ENCODE peak calls at places on chromosomes 12 and 14, in seven cellular contexts. G is neural progenitor cell; N is CD4-positive, CD25-positive, alpha-beta regulatory T cell; V is CD8-positive, alpha-beta T cell; L is mucosa of descending colon; X is HFF-Myc; P is cardiac fibroblast. W is an unnamed sample.

GRCh38 chr14:75491376-75491978 is 30.8 kb upstream of the BATF start:
- DNase-seq in L (no peak), P (no peak), G (no peak), X (no peak), V (no peak), N (no peak), W (no peak)

GRCh38 chr12:44000309-44000952 is 164.6 kb downstream of the TMEM117 start:
- DNase-seq in P (peak; percentile 70), V (peak; percentile 14), G (peak; percentile 84), X (peak; percentile 46), L (peak; percentile 38), N (peak; percentile 53), W (peak; percentile 6)

GRCh38 chr14:96224480-96225096 is 19.9 kb downstream of the BDKRB2 start:
- DNase-seq in V (no peak), N (no peak), G (no peak), X (no peak), P (no peak), L (peak; percentile 69), W (no peak)

GRCh38 chr14:73269729-73270651 is 32.7 kb downstream of the PAPLN start:
- DNase-seq in L (peak; percentile 29), V (no peak), X (no peak), N (no peak), P (peak; percentile 55), G (peak; percentile 53), W (peak; percentile 35)

GRCh38 chr12:108955225-108955835 is 65.5 kb downstream of the SVOP start:
- DNase-seq in N (no peak), L (no peak), P (peak; percentile 39), G (no peak), X (no peak), V (no peak), W (peak; percentile 10)

GRCh38 chr14:57833304-57833703 is 32.6 kb downstream of the SLC35F4 start:
- DNase-seq in G (no peak), P (peak; percentile 62), L (no peak), N (no peak), X (peak; percentile 75), V (no peak), W (peak; percentile 97)

GRCh38 chr12:53670966-53671365 is 4.9 kb downstream of the ATP5MC2 start:
- DNase-seq in N (no peak), X (no peak), P (no peak), G (no peak), L (no peak), V (no peak), W (no peak)

GRCh38 chr14:104882325-104882973 is 17.4 kb downstream of the CEP170B start:
- DNase-seq in X (no peak), V (no peak), L (peak; percentile 88), P (no peak), N (peak; percentile 37), G (peak; percentile 67), W (no peak)

GRCh38 chr12:33795536-33795935 is 226.8 kb upstream of the ALG10 start:
- DNase-seq in P (no peak), V (no peak), L (no peak), G (no peak), X (no peak), N (no peak), W (peak; percentile 24)

GRCh38 chr12:124097681-124098080 is 124.7 kb downstream of the ZNF664 start:
- DNase-seq in P (peak; percentile 19), N (no peak), V (no peak), L (no peak), X (no peak), G (no peak), W (no peak)

GRCh38 chr12:27573972-27574371 is 50.0 kb downstream of the PPFIBP1 start:
- DNase-seq in V (no peak), X (peak; percentile 85), G (no peak), N (no peak), P (peak; percentile 87), L (no peak), W (peak; percentile 98)

GRCh38 chr12:96466939-96467751 is 22.2 kb upstream of the CFAP54 start:
- DNase-seq in P (no peak), X (no peak), V (no peak), N (no peak), G (no peak), L (no peak), W (no peak)

GRCh38 chr14:79363291-79363690 is 848.0 kb downstream of the DIO2 start:
- DNase-seq in V (no peak), P (no peak), N (no peak), X (no peak), L (no peak), G (no peak), W (no peak)

GRCh38 chr12:47818382-47818700 is 1.4 kb downstream of the HDAC7 start:
- DNase-seq in N (peak; percentile 44), X (no peak), V (no peak), P (peak; percentile 36), L (no peak), G (no peak), W (peak; percentile 32)

GRCh38 chr12:83389237-83389996 is 702.7 kb downstream of the TMTC2 start:
- DNase-seq in P (no peak), L (peak; percentile 39), G (peak; percentile 64), V (no peak), N (no peak), X (no peak), W (no peak)

GRCh38 chr12:32240833-32241232 is 134.2 kb downstream of the BICD1 start:
- DNase-seq in X (no peak), P (no peak), V (no peak), G (no peak), N (no peak), L (no peak), W (peak; percentile 54)

GRCh38 chr12:53004178-53004577 is 2.1 kb upstream of the EIF4B start:
- DNase-seq in N (no peak), X (no peak), L (no peak), V (no peak), P (peak; percentile 31), G (peak; percentile 56), W (no peak)

GRCh38 chr14:68409355-68409754 is 383.5 kb downstream of the ZFP36L1 start:
- DNase-seq in L (no peak), X (no peak), V (no peak), G (no peak), P (peak; percentile 43), N (no peak), W (no peak)

GRCh38 chr12:131832393-131833231 is 4.4 kb downstream of the MMP17 start:
- DNase-seq in X (no peak), L (peak; percentile 36), V (no peak), G (no peak), P (peak; percentile 68), N (no peak), W (no peak)

GRCh38 chr12:110247340-110248095 is 33.5 kb upstream of the ATP2A2 start:
- DNase-seq in P (no peak), N (no peak), L (peak; percentile 84), G (no peak), V (no peak), X (no peak), W (no peak)

GRCh38 chr12:14366211-14366762 is 805 bp downstream of the ATF7IP start:
- DNase-seq in N (peak; percentile 68), V (no peak), G (no peak), L (no peak), P (peak; percentile 58), X (no peak), W (no peak)

GRCh38 chr14:69483765-69484443 is 624 bp upstream of the PLEKHD1 start:
- DNase-seq in L (peak; percentile 7), X (no peak), P (peak; percentile 16), G (peak; percentile 78), N (no peak), V (no peak), W (peak; percentile 7)

GRCh38 chr12:123033392-123034021 is 53.0 kb downstream of the ARL6IP4 start:
- DNase-seq in N (no peak), X (no peak), G (no peak), P (no peak), V (no peak), L (no peak), W (no peak)

GRCh38 chr14:101372494-101372813 is 188.8 kb upstream of the DIO3 start:
- DNase-seq in G (no peak), P (no peak), N (no peak), V (no peak), L (no peak), X (no peak), W (no peak)

GRCh38 chr12:25852792-25853191 is 105.7 kb upstream of the RASSF8 start:
- DNase-seq in L (no peak), X (no peak), P (no peak), N (no peak), V (no peak), G (no peak), W (peak; percentile 45)

GRCh38 chr12:92953747-92954146 is 24.7 kb upstream of the EEA1 start:
- DNase-seq in L (no peak), G (no peak), V (no peak), N (no peak), P (no peak), X (no peak), W (no peak)
- H3K4me3 ChIP-seq in L (no peak overlapping the region), G (no peak overlapping the region), V (no peak overlapping the region), N (no peak overlapping the region), P (no peak overlapping the region), X (no peak overlapping the region), W (no peak overlapping the region)

DNA sequence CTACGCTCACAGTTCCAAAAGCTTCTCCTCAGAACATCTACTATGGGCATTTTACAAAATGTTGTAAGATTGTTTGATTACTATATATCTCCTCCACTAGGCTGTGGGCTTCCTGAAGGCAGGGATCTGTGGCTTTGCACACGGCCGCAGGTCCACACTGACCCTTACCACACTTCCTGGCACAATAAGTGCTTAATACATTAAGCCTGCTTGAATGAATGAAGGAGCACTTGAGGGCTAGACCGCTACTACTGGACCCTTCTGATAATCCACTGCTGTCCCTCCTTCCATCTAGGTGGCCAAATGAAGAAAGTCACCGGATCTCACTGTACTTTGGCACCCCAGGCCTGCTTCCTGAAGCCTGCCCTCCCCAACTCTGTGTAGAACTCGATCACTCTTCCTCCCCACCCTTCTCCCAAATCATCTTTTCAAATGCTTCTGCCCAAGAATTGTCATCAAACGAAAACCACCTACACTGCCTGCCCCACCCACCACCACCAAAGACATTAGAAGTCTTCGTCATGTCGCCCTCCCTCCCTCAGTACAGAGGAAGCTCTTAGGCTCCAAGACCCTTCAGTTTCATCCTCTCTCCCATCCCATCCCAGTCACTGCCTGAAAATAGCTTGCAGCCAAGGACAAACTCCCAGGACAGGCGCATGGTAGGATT is 596 bp upstream of the ZBTB39 start:
- DNase-seq in N (peak; percentile 18), L (no peak), G (no peak), P (no peak), V (peak; percentile 33), X (no peak), W (no peak)
- H3K4me3 ChIP-seq in N (peak overlapping the region; percentile 47), L (no peak overlapping the region), G (no peak overlapping the region), P (peak overlapping the region; percentile 45), V (no peak overlapping the region), X (peak overlapping the region; percentile 14), W (peak overlapping the region; percentile 35)

DNA sequence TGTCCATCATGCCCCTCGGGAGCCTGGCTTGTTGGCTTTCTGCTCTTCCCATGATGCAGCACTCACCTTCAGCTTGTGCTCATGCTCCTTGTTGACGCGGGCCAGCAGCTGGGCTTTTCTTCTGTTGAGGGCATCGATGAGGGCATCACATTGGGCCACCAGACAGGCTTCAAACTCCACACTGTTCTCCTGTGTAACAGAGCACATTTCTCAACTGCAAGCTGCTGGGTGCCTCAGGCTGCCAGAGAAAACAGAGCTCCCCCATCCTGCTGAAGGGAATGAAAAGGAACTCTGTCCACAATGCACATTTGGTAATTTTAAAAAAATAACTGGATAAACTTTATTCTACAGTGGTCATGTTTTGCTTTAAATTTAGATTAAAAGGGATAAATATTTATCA is 72.1 kb downstream of the TRIM9 start:
- DNase-seq in V (no peak), L (no peak), G (no peak), N (no peak), P (no peak), X (no peak), W (no peak)
- H3K4me3 ChIP-seq in V (no peak overlapping the region), L (no peak overlapping the region), G (no peak overlapping the region), N (no peak overlapping the region), P (no peak overlapping the region), X (no peak overlapping the region), W (no peak overlapping the region)

GRCh38 chr12:40010899-40011774 is 94.7 kb downstream of the SLC2A13 start:
- DNase-seq in N (peak; percentile 78), L (peak; percentile 86), V (peak; percentile 52), X (peak; percentile 51), G (peak; percentile 82), P (peak; percentile 85), W (peak; percentile 65)
- H3K4me3 ChIP-seq in N (peak overlapping the region; percentile 61), L (no peak overlapping the region), V (peak overlapping the region; percentile 18), X (no peak overlapping the region), G (no peak overlapping the region), P (peak overlapping the region; percentile 29), W (no peak overlapping the region)